ENCODE peak calls at places on chromosomes 4 and X, in five cellular contexts. K is NCI-H69, O is NCI-H2029 treated with DMSO at 0.1 percent for 48 hours, P is T-cell, E is tibial artery. H is an unnamed sample.

GRCh38 chr4:16196482-16197393 is 29.5 kb downstream of the TAPT1 start:
- DNase-seq in P (no peak), K (peak), E (no peak), O (no peak), H (peak)

GRCh38 chr4:138522366-138522765 is 280.2 kb upstream of the SLC7A11 start:
- DNase-seq in P (no peak), E (no peak), K (peak), O (no peak), H (peak)

GRCh38 chr4:94689155-94689554 is 68.6 kb upstream of the BMPR1B start:
- DNase-seq in E (no peak), O (no peak), K (peak), P (no peak), H (no peak)

GRCh38 chr4:1862055-1862911 is 6.3 kb upstream of the LETM1 start:
- DNase-seq in K (no peak), O (no peak), E (no peak), P (no peak), H (no peak)

GRCh38 chr4:140095694-140096482 is 58.1 kb downstream of the MAML3 start:
- DNase-seq in P (no peak), E (no peak), O (no peak), K (peak), H (peak)

GRCh38 chrX:129754266-129755024 is 15.7 kb downstream of the XPNPEP2 start:
- DNase-seq in K (no peak), O (no peak), P (no peak), E (no peak), H (no peak)

GRCh38 chr4:25527044-25527443 is 128.6 kb upstream of the SLC34A2 start:
- DNase-seq in P (no peak), K (no peak), O (no peak), E (no peak), H (peak)

GRCh38 chrX:20311505-20311904 is 44.8 kb upstream of the RPS6KA3 start:
- DNase-seq in K (no peak), O (no peak), P (no peak), E (no peak), H (no peak)

GRCh38 chr4:8614365-8615193 is 22.0 kb downstream of the CPZ start:
- DNase-seq in P (no peak), E (peak), O (no peak), K (no peak), H (no peak)

GRCh38 chrX:110022555-110023448 is 19.9 kb downstream of the TMEM164 start:
- DNase-seq in K (peak), E (no peak), P (no peak), O (no peak), H (no peak)

GRCh38 chr4:4521069-4521468 is 20.8 kb downstream of the STX18 start:
- DNase-seq in K (peak), P (no peak), O (no peak), E (no peak), H (no peak)

GRCh38 chr4:121968859-121969258 is 17.0 kb upstream of the TRPC3 start:
- DNase-seq in E (no peak), K (no peak), O (no peak), P (no peak), H (no peak)

GRCh38 chr4:82500106-82500738 is 61.6 kb downstream of the TMEM150C start:
- DNase-seq in E (no peak), P (no peak), O (peak), K (peak), H (peak)

GRCh38 chrX:12770440-12770839 is 20.8 kb upstream of the PRPS2 start:
- DNase-seq in O (no peak), E (no peak), P (no peak), K (peak), H (peak)

GRCh38 chr4:118338981-118339765 is 13.6 kb downstream of the PRSS12 start:
- DNase-seq in E (no peak), K (peak), O (no peak), P (no peak), H (peak)

GRCh38 chr4:165461176-165461835 is 82.5 kb downstream of the CPE start:
- DNase-seq in P (no peak), K (no peak), O (no peak), E (no peak), H (peak)

GRCh38 chrX:39946822-39947221 is 150.9 kb downstream of the BCOR start:
- DNase-seq in E (no peak), K (no peak), P (no peak), O (no peak), H (peak)

GRCh38 chr4:139642364-139642763 is 23.3 kb upstream of the MGST2 start:
- DNase-seq in E (no peak), P (no peak), O (no peak), K (no peak), H (peak)

GRCh38 chr4:15947684-15948083 is 9.1 kb upstream of the FGFBP1 start:
- DNase-seq in O (no peak), P (no peak), E (no peak), K (no peak), H (no peak)

H was measured in GM23248.